ENCODE peak calls at places on chromosomes 3 and 15, in eight cellular contexts. U is NAMALWA; J is posterior cingulate gyrus; R is AG09309; Q is OCI-LY7; C is D341Med; D is cardiac muscle cell; E is activated CD8-positive, alpha-beta T cell treated with anti-CD3 and anti-CD28 coated beads for 36 hours. L is an unnamed sample.

GRCh38 chr3:35987386-35987785 is 348.1 kb downstream of the ARPP21 start:
- DNase-seq in R (no peak), D (no peak), J (no peak), U (no peak), Q (no peak), C (no peak), E (no peak), L (no peak)

GRCh38 chr3:14630404-14631100 is 21.0 kb upstream of the CCDC174 start:
- DNase-seq in J (no peak), E (no peak), D (no peak), C (no peak), Q (no peak), R (no peak), U (no peak), L (no peak)

GRCh38 chr3:115975353-115975752 is 352.0 kb downstream of the GAP43 start:
- DNase-seq in E (no peak), J (no peak), D (peak; percentile 70), Q (no peak), R (peak; percentile 40), C (no peak), U (no peak), L (no peak)

GRCh38 chr15:81273200-81273599 is 50.7 kb downstream of the STARD5 start:
- DNase-seq in C (no peak), J (no peak), Q (no peak), U (no peak), R (no peak), D (no peak), E (no peak), L (peak; percentile 79)

GRCh38 chr3:144282313-144282712 is 310.7 kb downstream of the DIPK2A start:
- DNase-seq in C (no peak), Q (no peak), E (no peak), U (no peak), D (no peak), R (no peak), J (no peak), L (no peak)

GRCh38 chr3:72890166-72890925 is 2.5 kb downstream of the GXYLT2 start:
- DNase-seq in J (no peak), D (no peak), Q (no peak), C (no peak), E (no peak), R (no peak), U (no peak), L (no peak)

GRCh38 chr3:122921791-122922651 is 105.5 kb downstream of the SEMA5B start:
- DNase-seq in R (no peak), C (no peak), U (no peak), Q (no peak), E (peak; percentile 65), J (no peak), D (no peak), L (no peak)

GRCh38 chr3:175695251-175695650 is 836.1 kb downstream of the NAALADL2 start:
- DNase-seq in E (no peak), J (no peak), Q (no peak), U (no peak), R (no peak), D (no peak), C (no peak), L (no peak)

GRCh38 chr3:10964537-10965167 is 27.9 kb upstream of the SLC6A1 start:
- DNase-seq in R (no peak), E (peak; percentile 23), U (peak; percentile 13), J (no peak), Q (no peak), C (no peak), D (peak; percentile 34), L (no peak)

GRCh38 chr15:78012643-78013077 is 64.9 kb downstream of the TBC1D2B start:
- DNase-seq in Q (no peak), D (peak; percentile 25), U (no peak), J (no peak), R (no peak), C (no peak), E (no peak), L (no peak)

GRCh38 chr3:49903451-49904424 is at the start of gene MST1R:
- DNase-seq in E (peak; percentile 93), R (no peak), J (no peak), Q (no peak), U (peak; percentile 57), C (no peak), D (peak; percentile 54), L (no peak)

GRCh38 chr15:39918688-39919385 is 1.2 kb downstream of the GPR176 start:
- DNase-seq in U (no peak), C (no peak), J (no peak), E (no peak), D (peak; percentile 78), R (peak; percentile 89), Q (no peak), L (no peak)

GRCh38 chr3:138195491-138195890 is 8.4 kb downstream of the ARMC8 start:
- DNase-seq in U (no peak), E (no peak), R (no peak), D (no peak), C (peak; percentile 69), J (no peak), Q (no peak), L (no peak)

GRCh38 chr15:33226559-33227181 is 32.2 kb upstream of the FMN1 start:
- DNase-seq in U (peak; percentile 95), J (no peak), R (no peak), C (peak; percentile 54), Q (peak; percentile 76), D (peak; percentile 27), E (peak; percentile 44), L (peak; percentile 57)

GRCh38 chr3:101827211-101828174 is 21.8 kb upstream of the NFKBIZ start:
- DNase-seq in E (peak; percentile 98), C (no peak), D (peak; percentile 87), J (no peak), U (peak; percentile 93), Q (peak; percentile 92), R (no peak), L (peak; percentile 96)

GRCh38 chr3:88440701-88441100 is 290.9 kb downstream of the C3orf38 start:
- DNase-seq in U (peak; percentile 60), Q (peak; percentile 87), R (no peak), D (no peak), J (no peak), C (no peak), E (no peak), L (no peak)

GRCh38 chr3:52402706-52403270 is 42.1 kb downstream of the SEMA3G start:
- DNase-seq in E (no peak), J (no peak), C (no peak), Q (no peak), R (no peak), U (no peak), D (no peak), L (no peak)

GRCh38 chr3:14369675-14370669 is 32.4 kb upstream of the SLC6A6 start:
- DNase-seq in Q (peak; percentile 61), R (no peak), U (no peak), J (no peak), C (no peak), E (no peak), D (no peak), L (no peak)

GRCh38 chr3:183502782-183503181 is 52.7 kb downstream of the KLHL6 start:
- DNase-seq in R (no peak), E (no peak), C (peak; percentile 62), D (peak; percentile 38), J (no peak), Q (no peak), U (no peak), L (no peak)

GRCh38 chr3:14234197-14235002 is 55.8 kb downstream of the LSM3 start:
- DNase-seq in J (no peak), Q (no peak), C (no peak), U (no peak), D (no peak), R (no peak), E (no peak), L (no peak)

GRCh38 chr3:17640466-17640865 is 102.0 kb downstream of the TBC1D5 start:
- DNase-seq in R (no peak), D (peak; percentile 24), Q (no peak), J (no peak), E (no peak), U (no peak), C (no peak), L (no peak)